ENCODE peak calls at places on chromosomes 5 and 9, in eight cellular contexts. W is activated CD8-positive, alpha-beta memory T cell treated with anti-CD3 and anti-CD28 coated beads, Interleukin-2, amount 50 U/mL, for 48 hours; Y is NCI-H2029 treated with DMSO at 0.1 percent for 48 hours; P is non-pigmented ciliary epithelial cell; L is effector memory CD4-positive, alpha-beta T cell; G is activated CD4-positive, alpha-beta T cell treated with anti-CD3 and anti-CD28 coated beads, Interleukin-2, amount 10 ng/mL, durations not matched to agents 7 days and 5 days; S is T-helper 9 cell; E is NCI-H1105 treated with DMSO at 0.1 percent for 48 hours. B is an unnamed sample.

GRCh38 chr9:137255448-137256114 is 454 bp downstream of the NELFB start:
- DNase-seq in S (no peak), W (peak; percentile 77), G (peak; percentile 48), Y (no peak), P (no peak), L (no peak), E (peak; percentile 44), B (no peak)

GRCh38 chr5:107385701-107386100 is 285.0 kb downstream of the EFNA5 start:
- DNase-seq in P (no peak), W (no peak), L (no peak), G (no peak), Y (no peak), E (no peak), S (no peak), B (no peak)

GRCh38 chr5:117463836-117464235 is 889.2 kb upstream of the SEMA6A start:
- DNase-seq in L (no peak), E (no peak), P (no peak), W (no peak), Y (no peak), G (no peak), S (no peak), B (no peak)

GRCh38 chr5:143051244-143052058 is 281.3 kb downstream of the ARHGAP26 start:
- DNase-seq in E (peak; percentile 83), Y (peak; percentile 57), L (no peak), S (no peak), G (no peak), P (no peak), W (no peak), B (peak; percentile 93)

GRCh38 chr5:61332891-61333350 is 863 bp downstream of the ZSWIM6 start:
- DNase-seq in G (peak; percentile 24), E (no peak), P (no peak), Y (no peak), W (peak; percentile 65), L (peak; percentile 24), S (peak; percentile 28), B (no peak)

GRCh38 chr5:16784843-16785791 is 151.0 kb downstream of the MYO10 start:
- DNase-seq in L (no peak), P (no peak), E (no peak), W (peak; percentile 57), G (no peak), Y (no peak), S (no peak), B (no peak)

GRCh38 chr9:17744786-17745185 is 165.9 kb downstream of the SH3GL2 start:
- DNase-seq in W (no peak), L (no peak), G (no peak), E (no peak), Y (no peak), P (no peak), S (no peak), B (peak; percentile 3)

GRCh38 chr5:132773601-132774355 is 3.3 kb downstream of the SEPTIN8 start:
- DNase-seq in S (no peak), G (no peak), P (no peak), Y (no peak), W (no peak), E (no peak), L (no peak), B (peak; percentile 40)

GRCh38 chr5:151313357-151313756 is 9.8 kb upstream of the SLC36A3 start:
- DNase-seq in L (no peak), G (no peak), Y (no peak), E (no peak), W (no peak), S (no peak), P (no peak), B (no peak)

GRCh38 chr9:79670269-79670961 is 98.7 kb downstream of the TLE4 start:
- DNase-seq in P (no peak), Y (no peak), S (no peak), L (no peak), W (no peak), G (no peak), E (no peak), B (no peak)

GRCh38 chr9:75930193-75930592 is 39.7 kb downstream of the PCSK5 start:
- DNase-seq in E (no peak), Y (no peak), W (no peak), P (no peak), G (no peak), L (no peak), S (no peak), B (no peak)